ENCODE peak calls at places on chromosomes 13 and 19, in nine cellular contexts. One of them, this sample, is unnamed.

GRCh38 chr19:8305798-8306197 is 2.4 kb downstream of the CD320 start:
- DNase-seq in stimulated activated CD8-positive, alpha-beta memory T cell treated with anti-CD3 and anti-CD28 coated beads, Interleukin-7, amount 100 ng/mL, for 24 hours: no peak
- DNase-seq in ELF-1: no peak
- DNase-seq in tibial artery: peak; percentile 28
- DNase-seq in nephron progenitor cell: no peak
- DNase-seq in neural crest cell: no peak
- DNase-seq in RWPE1: no peak
- DNase-seq in astrocyte of the hippocampus: no peak
- DNase-seq in Kasumi-1: no peak
- DNase-seq in this sample: no peak

GRCh38 chr19:50980203-50980602 is 3.5 kb downstream of the KLK7 start:
- DNase-seq in stimulated activated CD8-positive, alpha-beta memory T cell treated with anti-CD3 and anti-CD28 coated beads, Interleukin-7, amount 100 ng/mL, for 24 hours: no peak
- DNase-seq in ELF-1: no peak
- DNase-seq in tibial artery: no peak
- DNase-seq in nephron progenitor cell: peak; percentile 20
- DNase-seq in neural crest cell: no peak
- DNase-seq in RWPE1: no peak
- DNase-seq in astrocyte of the hippocampus: no peak
- DNase-seq in Kasumi-1: no peak
- DNase-seq in this sample: no peak

GRCh38 chr13:91133941-91134772 is 213.3 kb upstream of the MIR17HG start:
- DNase-seq in stimulated activated CD8-positive, alpha-beta memory T cell treated with anti-CD3 and anti-CD28 coated beads, Interleukin-7, amount 100 ng/mL, for 24 hours: no peak
- DNase-seq in ELF-1: peak; percentile 46
- DNase-seq in tibial artery: no peak
- DNase-seq in nephron progenitor cell: peak; percentile 48
- DNase-seq in neural crest cell: peak; percentile 53
- DNase-seq in RWPE1: peak; percentile 48
- DNase-seq in astrocyte of the hippocampus: peak; percentile 80
- DNase-seq in Kasumi-1: peak; percentile 37
- DNase-seq in this sample: peak; percentile 47

GRCh38 chr19:51144482-51145045 is 2.5 kb downstream of the SIGLEC7 start:
- DNase-seq in stimulated activated CD8-positive, alpha-beta memory T cell treated with anti-CD3 and anti-CD28 coated beads, Interleukin-7, amount 100 ng/mL, for 24 hours: no peak
- DNase-seq in ELF-1: no peak
- DNase-seq in tibial artery: no peak
- DNase-seq in nephron progenitor cell: no peak
- DNase-seq in neural crest cell: no peak
- DNase-seq in RWPE1: no peak
- DNase-seq in astrocyte of the hippocampus: no peak
- DNase-seq in Kasumi-1: no peak
- DNase-seq in this sample: no peak

GRCh38 chr13:100636441-100636840 is 38.2 kb downstream of the TMTC4 start:
- DNase-seq in stimulated activated CD8-positive, alpha-beta memory T cell treated with anti-CD3 and anti-CD28 coated beads, Interleukin-7, amount 100 ng/mL, for 24 hours: no peak
- DNase-seq in ELF-1: peak; percentile 51
- DNase-seq in tibial artery: no peak
- DNase-seq in nephron progenitor cell: no peak
- DNase-seq in neural crest cell: no peak
- DNase-seq in RWPE1: no peak
- DNase-seq in astrocyte of the hippocampus: no peak
- DNase-seq in Kasumi-1: no peak
- DNase-seq in this sample: no peak

GRCh38 chr13:63433546-63434150 is 2018.0 kb upstream of the PCDH20 start:
- DNase-seq in stimulated activated CD8-positive, alpha-beta memory T cell treated with anti-CD3 and anti-CD28 coated beads, Interleukin-7, amount 100 ng/mL, for 24 hours: no peak
- DNase-seq in ELF-1: no peak
- DNase-seq in tibial artery: no peak
- DNase-seq in nephron progenitor cell: no peak
- DNase-seq in neural crest cell: no peak
- DNase-seq in RWPE1: peak; percentile 7
- DNase-seq in astrocyte of the hippocampus: no peak
- DNase-seq in Kasumi-1: no peak
- DNase-seq in this sample: no peak

GRCh38 chr13:31046711-31047279 is 114.3 kb downstream of the TEX26 start:
- DNase-seq in stimulated activated CD8-positive, alpha-beta memory T cell treated with anti-CD3 and anti-CD28 coated beads, Interleukin-7, amount 100 ng/mL, for 24 hours: no peak
- DNase-seq in ELF-1: no peak
- DNase-seq in tibial artery: no peak
- DNase-seq in nephron progenitor cell: no peak
- DNase-seq in neural crest cell: no peak
- DNase-seq in RWPE1: no peak
- DNase-seq in astrocyte of the hippocampus: peak; percentile 47
- DNase-seq in Kasumi-1: no peak
- DNase-seq in this sample: no peak

GRCh38 chr13:46035066-46035465 is 17.5 kb downstream of the ZC3H13 start:
- DNase-seq in stimulated activated CD8-positive, alpha-beta memory T cell treated with anti-CD3 and anti-CD28 coated beads, Interleukin-7, amount 100 ng/mL, for 24 hours: no peak
- DNase-seq in ELF-1: no peak
- DNase-seq in tibial artery: no peak
- DNase-seq in nephron progenitor cell: no peak
- DNase-seq in neural crest cell: no peak
- DNase-seq in RWPE1: no peak
- DNase-seq in astrocyte of the hippocampus: no peak
- DNase-seq in Kasumi-1: no peak
- DNase-seq in this sample: no peak

GRCh38 chr13:43878897-43879322 is 630 bp downstream of the CCDC122 start:
- DNase-seq in stimulated activated CD8-positive, alpha-beta memory T cell treated with anti-CD3 and anti-CD28 coated beads, Interleukin-7, amount 100 ng/mL, for 24 hours: peak; percentile 5
- DNase-seq in ELF-1: peak; percentile 66
- DNase-seq in tibial artery: peak; percentile 86
- DNase-seq in nephron progenitor cell: no peak
- DNase-seq in neural crest cell: peak; percentile 38
- DNase-seq in RWPE1: peak; percentile 29
- DNase-seq in astrocyte of the hippocampus: peak; percentile 88
- DNase-seq in Kasumi-1: no peak
- DNase-seq in this sample: peak; percentile 86

GRCh38 chr13:80217614-80218456 is 123.1 kb downstream of the SPRY2 start:
- DNase-seq in stimulated activated CD8-positive, alpha-beta memory T cell treated with anti-CD3 and anti-CD28 coated beads, Interleukin-7, amount 100 ng/mL, for 24 hours: no peak
- DNase-seq in ELF-1: peak; percentile 86
- DNase-seq in tibial artery: no peak
- DNase-seq in nephron progenitor cell: no peak
- DNase-seq in neural crest cell: no peak
- DNase-seq in RWPE1: no peak
- DNase-seq in astrocyte of the hippocampus: peak; percentile 84
- DNase-seq in Kasumi-1: no peak
- DNase-seq in this sample: no peak

GRCh38 chr19:6720369-6721112 is at the start of gene C3:
- DNase-seq in stimulated activated CD8-positive, alpha-beta memory T cell treated with anti-CD3 and anti-CD28 coated beads, Interleukin-7, amount 100 ng/mL, for 24 hours: no peak
- DNase-seq in ELF-1: no peak
- DNase-seq in tibial artery: peak; percentile 84
- DNase-seq in nephron progenitor cell: no peak
- DNase-seq in neural crest cell: no peak
- DNase-seq in RWPE1: peak; percentile 89
- DNase-seq in astrocyte of the hippocampus: no peak
- DNase-seq in Kasumi-1: no peak
- DNase-seq in this sample: peak; percentile 87

GRCh38 chr13:82938644-82939043 is 943.6 kb downstream of the SLITRK1 start:
- DNase-seq in stimulated activated CD8-positive, alpha-beta memory T cell treated with anti-CD3 and anti-CD28 coated beads, Interleukin-7, amount 100 ng/mL, for 24 hours: no peak
- DNase-seq in ELF-1: no peak
- DNase-seq in tibial artery: no peak
- DNase-seq in nephron progenitor cell: no peak
- DNase-seq in neural crest cell: no peak
- DNase-seq in RWPE1: no peak
- DNase-seq in astrocyte of the hippocampus: no peak
- DNase-seq in Kasumi-1: no peak
- DNase-seq in this sample: no peak

GRCh38 chr19:1038995-1039645 is 787 bp upstream of the ABCA7 start:
- DNase-seq in stimulated activated CD8-positive, alpha-beta memory T cell treated with anti-CD3 and anti-CD28 coated beads, Interleukin-7, amount 100 ng/mL, for 24 hours: no peak
- DNase-seq in ELF-1: peak; percentile 24
- DNase-seq in tibial artery: no peak
- DNase-seq in nephron progenitor cell: no peak
- DNase-seq in neural crest cell: no peak
- DNase-seq in RWPE1: no peak
- DNase-seq in astrocyte of the hippocampus: no peak
- DNase-seq in Kasumi-1: no peak
- DNase-seq in this sample: no peak

GRCh38 chr13:93784191-93784590 is 557.6 kb downstream of the GPC6 start:
- DNase-seq in stimulated activated CD8-positive, alpha-beta memory T cell treated with anti-CD3 and anti-CD28 coated beads, Interleukin-7, amount 100 ng/mL, for 24 hours: no peak
- DNase-seq in ELF-1: no peak
- DNase-seq in tibial artery: no peak
- DNase-seq in nephron progenitor cell: no peak
- DNase-seq in neural crest cell: no peak
- DNase-seq in RWPE1: no peak
- DNase-seq in astrocyte of the hippocampus: no peak
- DNase-seq in Kasumi-1: no peak
- DNase-seq in this sample: no peak